ENCODE peak calls at places on chromosomes 12 and 14, in four cellular contexts. One of them, this sample, is unnamed.

GRCh38 chr14:32711103-32711680 is 227.5 kb upstream of the NPAS3 start:
- DNase-seq in psoas muscle: no peak
- DNase-seq in uterus: no peak
- DNase-seq in naive thymus-derived CD4-positive, alpha-beta T cell: no peak
- DNase-seq in this sample: peak; percentile 69

GRCh38 chr14:94021416-94022157 is 4.6 kb upstream of the OTUB2 start:
- DNase-seq in uterus: no peak
- DNase-seq in naive thymus-derived CD4-positive, alpha-beta T cell: no peak
- DNase-seq in psoas muscle: peak; percentile 27
- DNase-seq in this sample: peak; percentile 53

GRCh38 chr14:61106627-61107147 is 125.6 kb downstream of the SLC38A6 start:
- DNase-seq in psoas muscle: no peak
- DNase-seq in uterus: no peak
- DNase-seq in naive thymus-derived CD4-positive, alpha-beta T cell: no peak
- DNase-seq in this sample: no peak

GRCh38 chr14:55028066-55028465 is 1.0 kb downstream of the SOCS4 start:
- DNase-seq in uterus: no peak
- DNase-seq in naive thymus-derived CD4-positive, alpha-beta T cell: no peak
- DNase-seq in psoas muscle: no peak
- DNase-seq in this sample: peak; percentile 2

GRCh38 chr12:12560587-12561304 is 1.9 kb downstream of the DUSP16 start:
- DNase-seq in naive thymus-derived CD4-positive, alpha-beta T cell: peak; percentile 85
- DNase-seq in uterus: peak; percentile 36
- DNase-seq in psoas muscle: no peak
- DNase-seq in this sample: peak; percentile 41

GRCh38 chr12:75634244-75635222 is 123.1 kb upstream of the KRR1 start:
- DNase-seq in psoas muscle: no peak
- DNase-seq in uterus: no peak
- DNase-seq in naive thymus-derived CD4-positive, alpha-beta T cell: no peak
- DNase-seq in this sample: no peak

GRCh38 chr12:69052613-69053408 is 119.8 kb upstream of the CPM start:
- DNase-seq in uterus: no peak
- DNase-seq in psoas muscle: no peak
- DNase-seq in naive thymus-derived CD4-positive, alpha-beta T cell: no peak
- DNase-seq in this sample: no peak

GRCh38 chr14:31858868-31859267 is 218.2 kb upstream of the ARHGAP5 start:
- DNase-seq in naive thymus-derived CD4-positive, alpha-beta T cell: no peak
- DNase-seq in uterus: no peak
- DNase-seq in psoas muscle: no peak
- DNase-seq in this sample: no peak

GRCh38 chr12:50017653-50018052 is 7.6 kb downstream of the RACGAP1 start:
- DNase-seq in uterus: no peak
- DNase-seq in naive thymus-derived CD4-positive, alpha-beta T cell: no peak
- DNase-seq in psoas muscle: no peak
- DNase-seq in this sample: peak; percentile 80

GRCh38 chr14:43166163-43166562 is 1340.9 kb downstream of the FSCB start:
- DNase-seq in psoas muscle: no peak
- DNase-seq in naive thymus-derived CD4-positive, alpha-beta T cell: no peak
- DNase-seq in uterus: no peak
- DNase-seq in this sample: no peak

GRCh38 chr12:63826002-63826585 is 18.4 kb upstream of the SRGAP1 start:
- DNase-seq in psoas muscle: no peak
- DNase-seq in naive thymus-derived CD4-positive, alpha-beta T cell: no peak
- DNase-seq in uterus: no peak
- DNase-seq in this sample: peak; percentile 62

GRCh38 chr12:67447180-67447579 is 178.0 kb downstream of the CAND1 start:
- DNase-seq in psoas muscle: no peak
- DNase-seq in naive thymus-derived CD4-positive, alpha-beta T cell: no peak
- DNase-seq in uterus: no peak
- DNase-seq in this sample: no peak

GRCh38 chr14:99668998-99669314 is 15.1 kb upstream of the CYP46A1 start:
- DNase-seq in naive thymus-derived CD4-positive, alpha-beta T cell: no peak
- DNase-seq in psoas muscle: no peak
- DNase-seq in uterus: no peak
- DNase-seq in this sample: no peak

GRCh38 chr14:29310757-29311156 is 544.2 kb downstream of the FOXG1 start:
- DNase-seq in naive thymus-derived CD4-positive, alpha-beta T cell: no peak
- DNase-seq in psoas muscle: no peak
- DNase-seq in uterus: no peak
- DNase-seq in this sample: peak; percentile 59

GRCh38 chr12:50251619-50252300 is 31.6 kb downstream of the LIMA1 start:
- DNase-seq in psoas muscle: no peak
- DNase-seq in naive thymus-derived CD4-positive, alpha-beta T cell: no peak
- DNase-seq in uterus: no peak
- DNase-seq in this sample: no peak

GRCh38 chr12:112283541-112283940 is 98.7 kb downstream of the HECTD4 start:
- DNase-seq in naive thymus-derived CD4-positive, alpha-beta T cell: no peak
- DNase-seq in uterus: no peak
- DNase-seq in psoas muscle: peak; percentile 59
- DNase-seq in this sample: peak; percentile 22

GRCh38 chr12:38906482-38907170 is 1.2 kb upstream of the CPNE8 start:
- DNase-seq in uterus: peak; percentile 86
- DNase-seq in naive thymus-derived CD4-positive, alpha-beta T cell: peak; percentile 25
- DNase-seq in psoas muscle: peak; percentile 87
- DNase-seq in this sample: peak; percentile 90

GRCh38 chr12:6494968-6495367 is 1.1 kb downstream of the NCAPD2 start:
- DNase-seq in uterus: no peak
- DNase-seq in psoas muscle: no peak
- DNase-seq in naive thymus-derived CD4-positive, alpha-beta T cell: no peak
- DNase-seq in this sample: no peak

GRCh38 chr12:6961278-6961694 is 9.2 kb downstream of the PHB2 start:
- DNase-seq in naive thymus-derived CD4-positive, alpha-beta T cell: peak; percentile 94
- DNase-seq in psoas muscle: peak; percentile 86
- DNase-seq in uterus: peak; percentile 81
- DNase-seq in this sample: no peak

GRCh38 chr12:55687746-55688145 is 20.0 kb downstream of the ITGA7 start:
- DNase-seq in uterus: no peak
- DNase-seq in psoas muscle: no peak
- DNase-seq in naive thymus-derived CD4-positive, alpha-beta T cell: no peak
- DNase-seq in this sample: no peak

GRCh38 chr12:30719060-30719459 is 23.4 kb upstream of the IPO8 start:
- DNase-seq in uterus: no peak
- DNase-seq in naive thymus-derived CD4-positive, alpha-beta T cell: no peak
- DNase-seq in psoas muscle: no peak
- DNase-seq in this sample: peak; percentile 10

GRCh38 chr12:49521391-49521790 is 17.4 kb upstream of the KCNH3 start:
- DNase-seq in psoas muscle: no peak
- DNase-seq in naive thymus-derived CD4-positive, alpha-beta T cell: no peak
- DNase-seq in uterus: no peak
- DNase-seq in this sample: no peak

GRCh38 chr12:77189463-77189862 is 124.1 kb upstream of the E2F7 start:
- DNase-seq in naive thymus-derived CD4-positive, alpha-beta T cell: no peak
- DNase-seq in uterus: no peak
- DNase-seq in psoas muscle: no peak
- DNase-seq in this sample: no peak

GRCh38 chr14:32595496-32595895 is 266.4 kb downstream of the AKAP6 start:
- DNase-seq in uterus: no peak
- DNase-seq in psoas muscle: no peak
- DNase-seq in naive thymus-derived CD4-positive, alpha-beta T cell: no peak
- DNase-seq in this sample: no peak

GRCh38 chr14:25833341-25834121 is 764.3 kb downstream of the NOVA1 start:
- DNase-seq in naive thymus-derived CD4-positive, alpha-beta T cell: no peak
- DNase-seq in psoas muscle: no peak
- DNase-seq in uterus: peak; percentile 15
- DNase-seq in this sample: peak; percentile 16

GRCh38 chr12:65765436-65765813 is 58.9 kb upstream of the HMGA2 start:
- DNase-seq in psoas muscle: no peak
- DNase-seq in naive thymus-derived CD4-positive, alpha-beta T cell: no peak
- DNase-seq in uterus: no peak
- DNase-seq in this sample: no peak

GRCh38 chr12:46268617-46269428 is at the start of gene SLC38A1:
- DNase-seq in naive thymus-derived CD4-positive, alpha-beta T cell: peak; percentile 92
- DNase-seq in psoas muscle: peak; percentile 90
- DNase-seq in uterus: peak; percentile 76
- DNase-seq in this sample: peak; percentile 87

GRCh38 chr12:54009171-54010052 is 627 bp downstream of the HOXC8 start:
- DNase-seq in uterus: no peak
- DNase-seq in naive thymus-derived CD4-positive, alpha-beta T cell: no peak
- DNase-seq in psoas muscle: peak; percentile 62
- DNase-seq in this sample: no peak

GRCh38 chr14:84442481-84442880 is 1087.5 kb upstream of the FLRT2 start:
- DNase-seq in uterus: no peak
- DNase-seq in naive thymus-derived CD4-positive, alpha-beta T cell: no peak
- DNase-seq in psoas muscle: no peak
- DNase-seq in this sample: peak; percentile 23

GRCh38 chr14:79166171-79166570 is 996.0 kb downstream of the NRXN3 start:
- DNase-seq in uterus: no peak
- DNase-seq in naive thymus-derived CD4-positive, alpha-beta T cell: no peak
- DNase-seq in psoas muscle: no peak
- DNase-seq in this sample: no peak

GRCh38 chr14:101072531-101072930 is 169.0 kb upstream of the RTL1 start:
- DNase-seq in uterus: no peak
- DNase-seq in psoas muscle: no peak
- DNase-seq in naive thymus-derived CD4-positive, alpha-beta T cell: no peak
- DNase-seq in this sample: no peak
- H3K27ac ChIP-seq in uterus: no peak overlapping the region
- H3K27ac ChIP-seq in psoas muscle: no peak overlapping the region
- H3K27ac ChIP-seq in naive thymus-derived CD4-positive, alpha-beta T cell: no peak overlapping the region
- H3K27ac ChIP-seq in this sample: no peak overlapping the region

GRCh38 chr12:108104657-108105056 is 24.4 kb upstream of the WSCD2 start:
- DNase-seq in naive thymus-derived CD4-positive, alpha-beta T cell: no peak
- DNase-seq in uterus: no peak
- DNase-seq in psoas muscle: no peak
- DNase-seq in this sample: no peak
- H3K27me3 ChIP-seq in naive thymus-derived CD4-positive, alpha-beta T cell: no peaks in the 10 kb centered on the region
- H3K27me3 ChIP-seq in uterus: no peaks in the 10 kb centered on the region
- H3K27me3 ChIP-seq in psoas muscle: no peaks in the 10 kb centered on the region
- H3K27me3 ChIP-seq in this sample: no peaks in the 10 kb centered on the region

GRCh38 chr12:115336506-115336905 is 652.5 kb upstream of the TBX3 start:
- DNase-seq in psoas muscle: no peak
- DNase-seq in naive thymus-derived CD4-positive, alpha-beta T cell: no peak
- DNase-seq in uterus: no peak
- DNase-seq in this sample: no peak

GRCh38 chr12:115341442-115341841 is 657.5 kb upstream of the TBX3 start:
- DNase-seq in naive thymus-derived CD4-positive, alpha-beta T cell: no peak
- DNase-seq in psoas muscle: peak; percentile 79
- DNase-seq in uterus: peak; percentile 82
- DNase-seq in this sample: no peak

GRCh38 chr12:115337693-115338543 is 653.9 kb upstream of the TBX3 start:
- DNase-seq in naive thymus-derived CD4-positive, alpha-beta T cell: no peak
- DNase-seq in uterus: peak; percentile 42
- DNase-seq in psoas muscle: peak; percentile 71
- DNase-seq in this sample: peak; percentile 83

GRCh38 chr12:115335594-115335993 is 651.6 kb upstream of the TBX3 start:
- DNase-seq in naive thymus-derived CD4-positive, alpha-beta T cell: no peak
- DNase-seq in uterus: no peak
- DNase-seq in psoas muscle: peak; percentile 70
- DNase-seq in this sample: no peak

DNA sequence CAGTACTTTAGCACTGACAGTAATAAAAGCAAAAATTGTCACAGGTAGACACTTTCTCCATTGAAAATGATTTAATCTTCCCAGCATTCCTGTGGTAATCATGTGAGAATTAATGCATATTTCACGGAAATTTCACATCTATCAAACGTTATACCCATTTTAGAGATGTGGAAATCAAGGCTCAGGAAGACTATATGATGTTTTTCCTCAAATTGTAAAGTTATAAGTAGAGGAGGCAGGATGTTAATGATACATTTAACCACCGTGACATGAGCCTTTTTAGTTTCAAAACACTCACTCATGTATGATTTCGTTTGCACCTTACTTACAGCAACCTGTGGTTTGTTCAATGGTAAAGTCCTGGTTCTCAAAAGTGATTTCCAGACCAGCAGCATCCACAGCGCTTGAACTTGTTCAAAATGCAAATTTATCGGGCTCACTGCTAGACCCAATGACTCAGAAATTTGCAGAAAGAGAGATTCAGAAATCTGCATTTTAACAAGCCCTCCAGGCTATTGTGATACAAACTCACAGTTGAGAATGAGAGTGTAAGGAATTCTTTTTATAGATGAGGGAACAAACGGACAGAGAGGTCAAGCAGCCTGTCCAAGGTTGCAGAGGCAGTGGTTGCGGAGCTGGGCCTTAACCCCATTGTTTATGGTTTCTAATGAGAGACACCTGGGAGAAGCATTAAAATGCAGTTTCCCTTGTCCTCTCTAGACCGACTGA is 654.8 kb upstream of the TBX3 start:
- DNase-seq in uterus: no peak
- DNase-seq in psoas muscle: no peak
- DNase-seq in naive thymus-derived CD4-positive, alpha-beta T cell: no peak
- DNase-seq in this sample: no peak
- H3K27ac ChIP-seq in uterus: no peak overlapping the region
- H3K27ac ChIP-seq in psoas muscle: peak overlapping the region; percentile 72
- H3K27ac ChIP-seq in naive thymus-derived CD4-positive, alpha-beta T cell: no peak overlapping the region
- H3K27ac ChIP-seq in this sample: no peak overlapping the region

DNA sequence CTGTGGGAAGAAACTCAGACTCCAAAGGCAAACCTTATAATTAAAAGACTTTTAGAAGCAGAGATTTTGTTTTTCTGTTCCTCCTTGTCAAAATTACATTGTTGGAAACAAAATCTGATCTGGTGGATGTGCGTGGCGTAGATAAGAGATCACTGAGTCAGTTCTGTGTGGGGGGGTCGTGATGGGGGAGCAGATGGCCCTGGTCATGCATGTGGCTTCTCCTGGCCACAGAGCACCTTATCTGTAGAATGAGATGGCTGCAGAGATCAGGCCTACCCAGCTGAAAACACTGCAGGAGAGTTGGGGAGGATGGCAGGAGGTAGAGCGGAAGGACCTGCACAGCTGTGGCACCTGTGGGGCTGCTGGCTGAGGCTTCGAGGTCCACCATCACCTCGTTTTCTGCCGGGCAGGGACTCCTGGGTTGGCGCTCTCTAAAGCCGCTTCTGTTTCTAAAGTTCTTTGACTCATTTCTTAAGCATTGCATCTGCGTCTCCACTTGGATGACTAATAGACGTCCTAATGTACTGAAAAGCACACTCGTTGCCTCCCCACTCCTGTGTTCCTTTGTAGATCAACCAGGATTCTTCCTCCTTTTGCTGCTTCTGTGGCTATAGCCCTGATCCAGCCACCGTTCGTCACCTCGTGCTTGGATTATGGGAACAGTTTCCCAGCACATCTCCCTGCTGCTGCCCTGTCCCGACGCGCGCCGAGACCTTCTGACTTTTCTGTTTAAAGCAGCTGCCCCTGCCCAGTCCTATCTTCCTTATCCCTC is 93.4 kb downstream of the TSPAN9 start:
- DNase-seq in uterus: no peak
- DNase-seq in naive thymus-derived CD4-positive, alpha-beta T cell: no peak
- DNase-seq in psoas muscle: peak; percentile 11
- DNase-seq in this sample: no peak
- H3K27me3 ChIP-seq in uterus: no peaks in the 10 kb centered on the region
- H3K27me3 ChIP-seq in naive thymus-derived CD4-positive, alpha-beta T cell: no peaks in the 10 kb centered on the region
- H3K27me3 ChIP-seq in psoas muscle: no peaks in the 10 kb centered on the region
- H3K27me3 ChIP-seq in this sample: no peaks in the 10 kb centered on the region

DNA sequence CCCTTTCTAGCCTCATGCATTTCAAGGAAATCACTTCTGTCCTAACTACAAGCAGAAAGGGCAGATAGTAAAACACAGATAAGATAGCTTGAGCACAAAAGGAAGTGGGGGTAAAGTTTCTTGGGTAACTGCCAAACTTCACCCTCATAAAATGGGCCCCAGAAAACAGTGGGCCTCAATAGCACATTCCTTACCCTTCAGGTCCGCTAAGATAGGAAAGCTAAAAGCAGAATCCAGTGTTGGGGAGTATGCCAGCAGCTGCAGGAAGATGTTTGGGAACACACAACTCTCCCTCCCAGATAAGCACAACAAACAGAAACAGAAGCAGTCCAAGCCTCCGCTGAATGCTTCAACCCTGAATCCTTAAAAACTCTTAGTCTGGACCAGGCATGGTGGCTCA is 110.9 kb upstream of the MGAT4C start:
- DNase-seq in naive thymus-derived CD4-positive, alpha-beta T cell: no peak
- DNase-seq in psoas muscle: no peak
- DNase-seq in uterus: no peak
- DNase-seq in this sample: peak; percentile 6
- H3K27ac ChIP-seq in naive thymus-derived CD4-positive, alpha-beta T cell: no peak overlapping the region
- H3K27ac ChIP-seq in psoas muscle: no peak overlapping the region
- H3K27ac ChIP-seq in uterus: no peak overlapping the region
- H3K27ac ChIP-seq in this sample: peak overlapping the region; percentile 79

This sample was measured in cardiac muscle cell.